ENCODE peak calls at places on chromosomes 7 and 10, in eight cellular contexts. W is psoas muscle; A is brain microvascular endothelial cell; R is tibial nerve; P is HL-60; K is OCI-LY7; H is body of pancreas; G is CD8-positive, alpha-beta memory T cell. J is an unnamed sample.

GRCh38 chr10:77641788-77642397 is 4.3 kb upstream of the KCNMA1 start:
- DNase-seq in W (no peak), A (peak; percentile 89), R (peak; percentile 65), P (peak; percentile 5), K (peak; percentile 70), H (peak; percentile 87), G (no peak), J (peak; percentile 79)

GRCh38 chr10:42985436-42986316 is 91.2 kb upstream of the RET start:
- DNase-seq in W (no peak), A (no peak), R (no peak), P (no peak), K (no peak), H (no peak), G (no peak), J (no peak)

GRCh38 chr7:142754681-142755575 is 5.7 kb downstream of the PRSS1 start:
- DNase-seq in W (no peak), A (no peak), R (no peak), P (no peak), K (no peak), H (peak; percentile 76), G (no peak), J (peak; percentile 79)

GRCh38 chr7:78953726-78954363 is 499.6 kb downstream of the MAGI2 start:
- DNase-seq in W (no peak), A (no peak), R (no peak), P (no peak), K (no peak), H (no peak), G (no peak), J (no peak)

GRCh38 chr10:124357583-124357930 is 61.2 kb downstream of the OAT start:
- DNase-seq in W (no peak), A (no peak), R (no peak), P (no peak), K (no peak), H (no peak), G (no peak), J (no peak)

GRCh38 chr7:91240546-91240945 is 23.7 kb upstream of the FZD1 start:
- DNase-seq in W (no peak), A (no peak), R (no peak), P (peak; percentile 50), K (no peak), H (peak; percentile 75), G (no peak), J (peak; percentile 14)

GRCh38 chr7:158547817-158548216 is 39.8 kb downstream of the PTPRN2 start:
- DNase-seq in W (no peak), A (no peak), R (no peak), P (no peak), K (no peak), H (no peak), G (no peak), J (no peak)

GRCh38 chr10:18144928-18145327 is 4.7 kb downstream of the CACNB2 start:
- DNase-seq in W (no peak), A (no peak), R (no peak), P (no peak), K (no peak), H (peak; percentile 78), G (no peak), J (peak; percentile 25)

GRCh38 chr7:138962561-138963270 is 18.5 kb downstream of the KIAA1549 start:
- DNase-seq in W (no peak), A (no peak), R (no peak), P (peak; percentile 18), K (no peak), H (peak; percentile 55), G (no peak), J (no peak)

DNA sequence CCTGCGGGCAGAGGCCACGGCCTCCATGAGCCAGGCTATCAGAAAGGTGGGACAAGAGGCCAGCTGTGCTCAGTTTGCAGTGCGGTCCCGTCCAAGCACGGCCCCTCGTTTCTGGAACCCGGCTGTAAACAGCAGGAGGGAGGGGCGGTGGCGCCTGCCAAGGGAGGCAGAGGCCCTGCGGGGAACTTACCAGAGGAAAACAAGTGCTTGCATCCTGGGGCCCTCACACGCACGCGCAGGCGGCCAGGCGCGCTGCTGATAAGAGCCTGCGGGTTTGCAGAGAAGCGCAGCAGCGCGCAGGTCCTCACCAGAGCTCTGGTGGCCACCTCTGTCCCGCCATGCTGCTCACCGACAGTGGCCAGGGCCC is 10.7 kb downstream of the GPR146 start:
- DNase-seq in W (peak; percentile 68), A (no peak), R (peak; percentile 66), P (no peak), K (no peak), H (peak; percentile 44), G (no peak), J (no peak)
- H3K4me3 ChIP-seq in W (peak overlapping the region; percentile 54), A (no peak overlapping the region), R (peak overlapping the region; percentile 32), P (no peak overlapping the region), K (no peak overlapping the region), H (no peak overlapping the region), G (peak overlapping the region; percentile 51), J (no peak overlapping the region)

GRCh38 chr7:120695848-120696247 is 162.1 kb downstream of the TSPAN12 start:
- DNase-seq in W (no peak), A (no peak), R (no peak), P (no peak), K (no peak), H (no peak), G (no peak), J (no peak)
- H3K27ac ChIP-seq in W (no peak overlapping the region), A (no peak overlapping the region), R (no peak overlapping the region), P (no peak overlapping the region), K (no peak overlapping the region), H (no peak overlapping the region), G (no peak overlapping the region), J (no peak overlapping the region)

DNA sequence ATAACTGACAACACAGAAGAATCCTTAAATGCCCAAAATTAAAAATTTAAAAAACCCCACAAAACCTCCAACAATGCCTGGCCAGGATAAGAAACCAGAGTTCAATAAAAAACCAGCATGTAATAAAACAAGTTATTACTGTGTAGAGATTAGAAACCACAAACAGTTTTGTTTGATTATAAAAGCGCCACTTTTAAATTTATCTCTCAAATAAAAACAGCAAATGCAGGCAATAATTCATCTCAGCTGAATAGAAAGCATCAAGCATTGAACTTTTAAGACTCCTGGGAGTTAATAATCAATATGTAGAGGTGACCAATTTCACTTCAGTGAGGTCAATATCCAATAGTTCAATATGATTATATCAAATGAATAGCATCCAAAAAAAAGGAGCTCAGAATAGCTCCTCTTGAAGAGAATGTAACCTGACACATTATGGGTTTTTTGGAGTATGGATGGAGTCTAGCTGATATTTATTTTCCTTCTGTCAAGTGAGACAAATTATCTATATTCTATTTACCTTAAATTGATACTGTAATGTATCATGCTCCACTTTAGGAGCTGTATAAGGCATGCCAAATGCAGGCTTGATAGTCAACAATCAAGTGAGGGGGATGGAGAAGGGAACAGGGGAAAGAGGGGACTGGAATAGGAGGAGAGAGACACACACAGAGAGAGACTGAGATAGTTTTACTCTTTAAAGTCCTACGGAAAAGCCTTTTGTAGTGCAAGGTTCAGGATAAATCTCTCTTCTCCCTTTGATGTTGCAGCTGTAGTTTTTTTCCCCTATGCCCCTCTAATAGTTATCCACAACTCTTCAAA is 130.9 kb downstream of the RSU1 start:
- DNase-seq in W (no peak), A (no peak), R (no peak), P (no peak), K (no peak), H (no peak), G (no peak), J (peak; percentile 5)
- H3K4me3 ChIP-seq in W (no peak overlapping the region), A (no peak overlapping the region), R (no peak overlapping the region), P (no peak overlapping the region), K (no peak overlapping the region), H (no peak overlapping the region), G (no peak overlapping the region), J (no peak overlapping the region)

GRCh38 chr10:112902730-112903129 is 47.3 kb upstream of the TCF7L2 start:
- DNase-seq in W (no peak), A (no peak), R (no peak), P (no peak), K (no peak), H (no peak), G (no peak), J (no peak)

GRCh38 chr10:112898540-112899395 is 51.3 kb upstream of the TCF7L2 start:
- DNase-seq in W (no peak), A (peak; percentile 40), R (no peak), P (no peak), K (no peak), H (peak; percentile 55), G (no peak), J (peak; percentile 86)

GRCh38 chr10:112896273-112896672 is 53.8 kb upstream of the TCF7L2 start:
- DNase-seq in W (no peak), A (no peak), R (no peak), P (no peak), K (no peak), H (no peak), G (no peak), J (peak; percentile 92)

GRCh38 chr10:112896722-112897121 is 53.3 kb upstream of the TCF7L2 start:
- DNase-seq in W (no peak), A (no peak), R (no peak), P (no peak), K (no peak), H (no peak), G (no peak), J (no peak)

GRCh38 chr10:112899396-112900065 is 50.5 kb upstream of the TCF7L2 start:
- DNase-seq in W (no peak), A (no peak), R (no peak), P (no peak), K (no peak), H (peak; percentile 45), G (no peak), J (no peak)
- H3K27ac ChIP-seq in W (no peak overlapping the region), A (no peak overlapping the region), R (no peak overlapping the region), P (no peak overlapping the region), K (no peak overlapping the region), H (peak overlapping the region; percentile 78), G (no peak overlapping the region), J (no peak overlapping the region)

GRCh38 chr7:150977382-150978135 is 562 bp downstream of the KCNH2 start:
- DNase-seq in W (no peak), A (no peak), R (no peak), P (no peak), K (peak; percentile 28), H (no peak), G (no peak), J (no peak)

GRCh38 chr7:150980663-150981062 is 2.5 kb upstream of the KCNH2 start:
- DNase-seq in W (no peak), A (no peak), R (no peak), P (no peak), K (no peak), H (no peak), G (no peak), J (no peak)

GRCh38 chr7:150978136-150978789 is at the start of gene KCNH2:
- DNase-seq in W (no peak), A (no peak), R (no peak), P (no peak), K (peak; percentile 78), H (no peak), G (no peak), J (no peak)

GRCh38 chr7:150981644-150982043 is 3.5 kb upstream of the KCNH2 start:
- DNase-seq in W (no peak), A (no peak), R (no peak), P (no peak), K (no peak), H (no peak), G (no peak), J (no peak)

DNA sequence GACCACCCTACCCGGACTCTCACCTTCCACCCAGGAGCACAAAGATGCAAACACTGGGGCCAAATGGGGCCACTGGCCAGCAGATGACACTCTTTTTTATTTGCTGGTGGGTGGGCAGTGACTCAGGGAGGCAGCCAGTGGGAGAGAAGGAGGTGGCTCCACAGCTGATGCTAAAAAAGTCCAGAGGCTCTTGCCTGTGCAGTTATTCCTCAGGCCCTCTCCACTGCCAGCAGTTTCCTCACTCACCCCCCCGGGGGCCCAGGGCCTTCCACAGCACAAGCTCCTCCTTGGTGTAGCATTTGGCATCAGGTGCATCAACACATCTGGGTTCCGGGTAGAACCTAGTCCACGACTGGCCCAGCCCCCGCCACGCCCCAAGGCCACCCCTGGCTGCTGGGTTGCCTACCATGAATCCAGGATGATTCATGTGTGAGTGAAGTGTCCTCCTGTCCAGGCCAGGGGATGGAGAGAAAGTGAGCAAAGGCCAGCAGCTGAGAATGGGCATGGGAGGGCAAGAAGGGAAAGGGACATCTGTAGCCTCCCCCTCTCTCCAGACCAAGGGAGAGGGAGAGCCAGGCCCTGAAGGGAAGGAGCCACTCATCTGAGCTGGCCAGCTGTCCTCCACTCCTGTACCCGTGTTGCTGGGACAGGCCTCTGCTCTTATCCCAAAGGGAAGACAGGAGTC is 1.7 kb upstream of the KCNH2 start:
- DNase-seq in W (no peak), A (no peak), R (no peak), P (no peak), K (no peak), H (no peak), G (no peak), J (no peak)
- H3K4me3 ChIP-seq in W (no peak overlapping the region), A (no peak overlapping the region), R (no peak overlapping the region), P (no peak overlapping the region), K (no peak overlapping the region), H (no peak overlapping the region), G (no peak overlapping the region), J (no peak overlapping the region)

J was measured in small intestine.